ENCODE peak calls at places on chromosome 11, in six cellular contexts. X is PC-3, B is MM.1S, D is IMR-90, K is GM23248, A is fibroblast of lung. W is an unnamed sample.

GRCh38 chr11:87037450-87038234 is at the start of gene TMEM135:
- DNase-seq in X (peak; percentile 98), B (peak; percentile 97), D (peak; percentile 83), K (peak; percentile 92), A (peak; percentile 92), W (peak; percentile 98)

GRCh38 chr11:67648140-67648795 is 2.3 kb downstream of the ACY3 start:
- DNase-seq in X (no peak), B (peak; percentile 85), D (no peak), K (peak; percentile 22), A (no peak), W (peak; percentile 44)

GRCh38 chr11:61554172-61554988 is 26.5 kb downstream of the SYT7 start:
- DNase-seq in X (no peak), B (no peak), D (no peak), K (no peak), A (no peak), W (peak; percentile 92)

GRCh38 chr11:33773399-33774355 is 643 bp downstream of the FBXO3 start:
- DNase-seq in X (no peak), B (peak; percentile 36), D (peak; percentile 43), K (peak; percentile 58), A (no peak), W (peak; percentile 87)

GRCh38 chr11:65366340-65366773 is 11.8 kb downstream of the TIGD3 start:
- DNase-seq in X (peak; percentile 86), B (peak; percentile 64), D (peak; percentile 86), K (peak; percentile 90), A (peak; percentile 86), W (peak; percentile 97)

GRCh38 chr11:110935018-110935640 is 222.9 kb upstream of the ARHGAP20 start:
- DNase-seq in X (no peak), B (no peak), D (no peak), K (no peak), A (no peak), W (no peak)

GRCh38 chr11:57646756-57647303 is 2.9 kb downstream of the YPEL4 start:
- DNase-seq in X (no peak), B (no peak), D (no peak), K (no peak), A (no peak), W (peak; percentile 11)

GRCh38 chr11:12687216-12687623 is 13.0 kb downstream of the TEAD1 start:
- DNase-seq in X (peak; percentile 57), B (no peak), D (no peak), K (no peak), A (no peak), W (no peak)

GRCh38 chr11:111573821-111574249 is 28.4 kb upstream of the SIK2 start:
- DNase-seq in X (no peak), B (no peak), D (no peak), K (peak; percentile 51), A (peak; percentile 32), W (no peak)

GRCh38 chr11:9688716-9689511 is 25.0 kb downstream of the SWAP70 start:
- DNase-seq in X (peak; percentile 49), B (no peak), D (peak; percentile 81), K (peak; percentile 88), A (peak; percentile 61), W (peak; percentile 68)

GRCh38 chr11:45332486-45332934 is 46.4 kb upstream of the SYT13 start:
- DNase-seq in X (no peak), B (peak; percentile 21), D (peak; percentile 19), K (peak; percentile 56), A (peak; percentile 49), W (peak; percentile 81)

GRCh38 chr11:114673661-114674060 is 4.7 kb upstream of the NXPE2 start:
- DNase-seq in X (no peak), B (no peak), D (no peak), K (no peak), A (no peak), W (peak; percentile 59)

GRCh38 chr11:92423133-92423532 is 198.5 kb downstream of the FAT3 start:
- DNase-seq in X (peak; percentile 41), B (no peak), D (peak; percentile 54), K (peak; percentile 33), A (peak; percentile 83), W (no peak)
- H3K4me2 ChIP-seq in X (no peak overlapping the region), B (no peak overlapping the region), D (no peak overlapping the region), K (no peak overlapping the region), A (no peak overlapping the region), W (no peak overlapping the region)

GRCh38 chr11:83310718-83311117 is 24.6 kb upstream of the CCDC90B start:
- DNase-seq in X (no peak), B (no peak), D (no peak), K (no peak), A (no peak), W (no peak)

GRCh38 chr11:83303358-83303757 is 17.2 kb upstream of the CCDC90B start:
- DNase-seq in X (no peak), B (no peak), D (no peak), K (no peak), A (no peak), W (no peak)

DNA sequence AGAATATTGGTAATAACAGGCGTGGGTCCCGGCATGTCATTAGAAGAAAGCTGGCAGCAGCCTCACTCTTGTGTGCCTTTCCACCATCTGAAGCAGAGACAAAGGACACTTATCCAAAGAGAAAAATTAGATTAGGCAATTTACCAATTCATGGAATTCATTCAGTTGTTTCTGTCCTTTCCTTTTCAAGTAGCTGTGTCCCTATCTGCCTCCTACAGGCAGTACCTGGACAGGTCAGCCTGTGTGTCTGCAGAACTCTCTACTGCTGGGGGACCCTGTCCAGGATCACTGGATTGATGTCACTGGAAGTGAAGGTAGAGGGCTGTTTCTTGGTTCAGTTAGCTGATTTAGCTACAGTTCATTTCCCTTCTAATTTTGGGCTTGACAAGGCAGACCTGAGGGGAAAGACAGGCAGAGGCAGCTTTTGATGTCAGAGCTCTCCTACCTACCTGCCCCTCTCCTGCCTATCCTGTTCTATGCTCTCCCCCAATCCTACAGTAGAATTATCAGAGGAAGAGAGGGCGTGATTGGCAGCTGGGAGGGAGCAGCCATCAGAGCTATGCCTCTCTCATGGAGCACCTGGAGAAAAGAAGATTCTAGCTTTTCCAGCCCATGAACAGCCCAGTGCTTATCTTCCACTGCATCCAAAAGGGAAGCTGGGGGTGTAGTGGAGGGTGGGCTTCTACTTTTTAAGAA is 20.4 kb upstream of the CCDC90B start:
- DNase-seq in X (no peak), B (no peak), D (no peak), K (no peak), A (no peak), W (peak; percentile 30)
- H3K4me2 ChIP-seq in X (no peak overlapping the region), B (no peak overlapping the region), D (no peak overlapping the region), K (no peak overlapping the region), A (no peak overlapping the region), W (no peak overlapping the region)

GRCh38 chr11:2779981-2780849 is 80.4 kb upstream of the KCNQ1OT1 start:
- DNase-seq in X (no peak), B (no peak), D (no peak), K (no peak), A (peak; percentile 12), W (peak; percentile 69)

GRCh38 chr11:2777871-2778629 is 78.3 kb upstream of the KCNQ1OT1 start:
- DNase-seq in X (no peak), B (peak; percentile 64), D (no peak), K (no peak), A (no peak), W (peak; percentile 52)

GRCh38 chr11:2777396-2777795 is 77.6 kb upstream of the KCNQ1OT1 start:
- DNase-seq in X (peak; percentile 60), B (no peak), D (peak; percentile 34), K (peak; percentile 42), A (no peak), W (peak; percentile 87)

GRCh38 chr11:2779499-2779980 is 79.7 kb upstream of the KCNQ1OT1 start:
- DNase-seq in X (no peak), B (no peak), D (no peak), K (no peak), A (no peak), W (peak; percentile 48)

DNA sequence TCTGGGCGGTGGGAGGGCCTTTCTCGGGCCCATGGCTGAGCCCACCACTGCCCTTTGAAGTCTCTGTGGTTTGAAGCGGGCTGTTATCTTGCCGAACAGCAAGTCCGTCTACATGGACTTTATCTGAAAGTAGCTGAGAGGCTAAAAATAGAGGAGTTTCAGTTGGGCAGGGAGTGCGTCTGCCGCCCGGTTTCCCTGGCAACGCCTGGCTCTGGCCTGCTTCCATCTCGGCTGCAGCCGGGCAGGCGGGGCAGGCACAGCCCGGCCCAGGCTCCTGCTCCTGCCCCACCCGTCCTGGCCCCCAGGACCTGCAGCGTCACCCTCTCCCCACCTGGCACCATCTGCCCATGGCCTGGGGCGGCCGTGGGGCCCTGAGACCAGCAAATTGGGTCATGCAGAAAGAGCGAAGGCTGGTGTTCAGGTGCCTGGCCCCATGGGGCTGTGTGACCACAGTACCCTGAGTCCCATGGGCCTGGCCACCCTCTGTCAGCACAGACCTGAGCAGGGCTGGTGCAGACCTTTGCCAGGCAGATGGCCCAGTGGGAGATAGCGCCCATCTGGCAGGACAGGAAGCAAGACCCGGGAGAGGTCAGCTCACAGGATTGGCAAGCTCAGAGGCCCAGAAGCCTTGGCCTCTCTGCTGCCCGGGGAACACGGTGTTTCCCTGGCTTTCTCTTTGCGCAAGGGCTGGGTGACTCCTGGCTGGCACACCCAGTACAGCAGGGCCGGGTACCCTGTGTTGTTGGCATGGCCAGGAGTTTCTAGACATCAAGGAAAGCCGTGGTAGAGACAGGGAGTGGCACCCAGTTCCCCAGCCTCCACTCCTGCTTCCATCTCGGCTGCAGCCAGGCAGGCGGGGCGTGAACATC is 79.1 kb upstream of the KCNQ1OT1 start:
- DNase-seq in X (peak; percentile 33), B (peak; percentile 97), D (peak; percentile 63), K (peak; percentile 65), A (peak; percentile 81), W (peak; percentile 98)
- H3K4me2 ChIP-seq in X (peak overlapping the region; percentile 19), B (peak overlapping the region; percentile 86), D (peak overlapping the region; percentile 28), K (no peak overlapping the region), A (no peak overlapping the region), W (peak overlapping the region; percentile 9)

GRCh38 chr11:1691878-1692707 is 4.9 kb upstream of the KRTAP5-6 start:
- DNase-seq in X (no peak), B (no peak), D (no peak), K (no peak), A (no peak), W (peak; percentile 55)

GRCh38 chr11:1692708-1693326 is 4.2 kb upstream of the KRTAP5-6 start:
- DNase-seq in X (no peak), B (no peak), D (no peak), K (no peak), A (no peak), W (peak; percentile 80)

GRCh38 chr11:1693327-1694063 is 3.5 kb upstream of the KRTAP5-6 start:
- DNase-seq in X (peak; percentile 81), B (peak; percentile 52), D (peak; percentile 55), K (peak; percentile 76), A (peak; percentile 68), W (peak; percentile 98)

GRCh38 chr11:1691027-1691877 is 5.7 kb upstream of the KRTAP5-6 start:
- DNase-seq in X (no peak), B (no peak), D (no peak), K (no peak), A (no peak), W (peak; percentile 57)

DNA sequence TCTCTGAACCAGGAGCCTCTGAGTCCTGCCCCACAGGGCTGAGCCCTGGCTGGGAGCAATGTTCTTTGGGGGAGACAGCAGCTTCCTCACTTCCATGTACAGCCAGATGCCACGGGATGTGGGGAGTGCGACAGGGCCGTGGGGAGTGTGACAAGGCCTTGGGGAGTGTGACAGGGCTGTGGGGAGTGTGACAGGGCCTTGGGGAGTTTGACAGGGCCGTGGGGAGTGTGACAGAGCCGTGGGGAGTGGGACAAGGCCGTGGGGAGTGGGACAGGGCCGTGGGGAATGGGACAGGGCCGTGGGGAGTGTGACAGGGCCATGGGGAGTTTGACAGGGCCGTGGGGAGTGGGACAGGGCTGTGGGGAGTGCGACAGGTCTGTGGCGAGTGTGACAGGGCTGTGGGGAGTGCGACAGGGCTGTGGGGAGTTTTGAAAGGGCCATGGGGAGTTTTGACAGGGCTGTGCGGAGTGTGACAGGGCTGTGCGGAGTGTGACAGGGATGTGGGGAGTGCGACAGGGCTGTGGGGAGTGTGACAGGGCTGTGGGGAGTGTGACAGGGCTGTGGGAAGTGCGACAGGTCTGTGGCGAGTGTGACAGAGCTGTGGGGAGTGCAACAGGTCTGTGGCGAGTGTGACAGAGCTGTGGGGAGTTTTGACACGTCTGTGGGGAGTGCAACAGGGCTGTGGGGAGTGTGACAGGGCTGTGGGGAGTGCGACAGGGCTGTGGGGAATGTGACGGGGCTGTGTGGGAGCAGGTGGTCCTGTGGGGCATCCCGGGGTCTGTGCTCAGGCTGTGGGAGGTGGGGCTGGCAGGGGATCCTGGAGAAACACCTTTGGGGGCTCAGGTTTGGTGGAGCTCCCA is 6.6 kb upstream of the KRTAP5-6 start:
- DNase-seq in X (no peak), B (no peak), D (no peak), K (no peak), A (no peak), W (peak; percentile 48)
- H3K4me2 ChIP-seq in X (no peak overlapping the region), B (no peak overlapping the region), D (no peak overlapping the region), K (no peak overlapping the region), A (no peak overlapping the region), W (no peak overlapping the region)